ENCODE peak calls at places on chromosome 21, in five cellular contexts. T, C, P, Q and J are unnamed samples.

GRCh38 chr21:35737425-35737824 is 322.9 kb downstream of the SETD4 start:
- DNase-seq in T (no peak), C (no peak), P (no peak), Q (no peak), J (no peak)

GRCh38 chr21:32256873-32257620 is 21.8 kb downstream of the MIS18A start:
- DNase-seq in T (no peak), C (peak), P (no peak), Q (no peak), J (no peak)

GRCh38 chr21:33212159-33212851 is 17.4 kb upstream of the IFNAR2 start:
- DNase-seq in T (no peak), C (no peak), P (peak), Q (no peak), J (no peak)

GRCh38 chr21:27043377-27043776 is 76.5 kb upstream of the ADAMTS5 start:
- DNase-seq in T (no peak), C (no peak), P (no peak), Q (no peak), J (no peak)

GRCh38 chr21:41480086-41480690 is 27.8 kb downstream of the TMPRSS2 start:
- DNase-seq in T (no peak), C (no peak), P (no peak), Q (no peak), J (no peak)

GRCh38 chr21:33824156-33824941 is 91.3 kb downstream of the ATP5PO start:
- DNase-seq in T (no peak), C (no peak), P (no peak), Q (no peak), J (no peak)

GRCh38 chr21:25898671-25899070 is 163.9 kb downstream of the GABPA start:
- DNase-seq in T (no peak), C (no peak), P (no peak), Q (no peak), J (no peak)

GRCh38 chr21:32951041-32951440 is 74.7 kb upstream of the OLIG2 start:
- DNase-seq in T (no peak), C (no peak), P (no peak), Q (no peak), J (no peak)

GRCh38 chr21:26106562-26106961 is 64.0 kb downstream of the APP start:
- DNase-seq in T (no peak), C (no peak), P (no peak), Q (no peak), J (no peak)

GRCh38 chr21:31557421-31557955 is 102.0 kb upstream of the SOD1 start:
- DNase-seq in T (no peak), C (no peak), P (no peak), Q (no peak), J (no peak)

GRCh38 chr21:31235671-31236450 is 108.2 kb downstream of the TIAM1 start:
- DNase-seq in T (no peak), C (no peak), P (no peak), Q (no peak), J (no peak)

GRCh38 chr21:21137986-21138385 is 139.8 kb downstream of the NCAM2 start:
- DNase-seq in T (no peak), C (no peak), P (peak), Q (no peak), J (no peak)

DNA sequence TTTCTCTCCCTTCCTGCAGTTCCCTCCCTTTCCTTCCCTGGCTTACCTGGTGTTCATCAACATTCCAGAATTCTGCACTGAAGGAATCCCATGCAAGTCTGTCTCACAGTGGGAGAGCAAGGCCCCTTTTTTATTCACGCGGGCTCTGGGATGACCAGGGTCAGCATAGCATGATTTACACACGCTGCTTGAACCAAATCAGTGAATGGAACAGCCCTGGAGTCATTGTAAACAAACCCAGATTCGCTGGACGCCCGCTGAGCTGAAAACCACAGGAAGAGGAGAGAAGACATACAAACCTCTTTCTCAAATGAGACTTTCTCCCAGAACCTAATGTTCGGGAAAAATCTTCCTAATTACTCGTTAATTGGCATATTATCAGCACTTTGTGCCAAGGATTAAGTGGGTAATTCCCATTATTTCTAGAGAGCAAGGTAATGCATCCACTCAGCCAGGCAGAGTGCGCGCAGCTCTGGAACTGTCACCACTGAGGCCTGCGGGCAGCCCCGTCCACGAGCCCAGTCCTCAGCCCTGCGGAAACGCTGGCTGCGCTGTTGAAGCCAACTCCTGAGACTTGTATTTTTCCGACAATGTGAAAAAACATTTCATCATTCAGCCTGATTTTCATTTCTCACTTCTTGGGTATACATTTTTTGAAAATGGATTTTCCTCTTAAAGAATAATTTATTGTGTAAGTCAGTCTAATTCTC is 140.0 kb downstream of the ETS2 start:
- DNase-seq in T (peak), C (no peak), P (no peak), Q (no peak), J (no peak)
- TF ChIP-seq HDAC2 in T (peak), C (no peak), P (no peak), Q (no peak), J (no peak)

GRCh38 chr21:15164678-15165303 is 100.0 kb upstream of the NRIP1 start:
- DNase-seq in T (no peak), C (no peak), P (no peak), Q (peak), J (no peak)
- TF ChIP-seq HDAC2 in T (no peak), C (no peak), P (no peak), Q (no peak), J (no peak)

GRCh38 chr21:14926186-14926585 is 138.6 kb downstream of the NRIP1 start:
- DNase-seq in T (no peak), C (no peak), P (no peak), Q (no peak), J (no peak)
- TF ChIP-seq HDAC2 in T (no peak), C (no peak), P (no peak), Q (no peak), J (no peak)

GRCh38 chr21:45818904-45819285 is 162.7 kb upstream of the COL6A1 start:
- DNase-seq in T (no peak), C (peak), P (no peak), Q (peak), J (peak)
- TF ChIP-seq HDAC2 in T (no peak), C (no peak), P (no peak), Q (no peak), J (no peak)

DNA sequence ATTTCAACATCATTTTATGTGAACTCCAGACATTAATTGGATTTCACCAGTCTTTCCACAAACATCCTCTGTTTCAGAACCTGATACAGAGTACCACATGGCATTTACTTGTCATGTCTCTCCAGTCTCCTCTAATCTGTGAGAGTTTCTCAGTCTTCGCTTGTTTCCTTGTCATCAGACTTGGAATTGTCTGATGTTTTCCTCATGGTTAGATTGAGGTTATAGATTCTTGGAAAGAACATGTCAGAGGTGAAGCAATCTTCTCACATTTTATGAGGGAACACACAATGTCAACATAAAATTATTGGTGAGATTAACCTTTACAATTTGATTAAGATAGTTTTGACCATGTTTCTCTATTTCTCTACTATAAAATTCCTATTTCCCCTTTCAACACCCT is 74.9 kb upstream of the TMPRSS15 start:
- DNase-seq in T (no peak), C (no peak), P (no peak), Q (no peak), J (no peak)
- TF ChIP-seq HDAC2 in T (no peak), C (no peak), P (no peak), Q (no peak), J (no peak)

GRCh38 chr21:28419110-28419509 is 573.6 kb downstream of the LTN1 start:
- DNase-seq in T (no peak), C (no peak), P (no peak), Q (no peak), J (no peak)
- TF ChIP-seq HDAC2 in T (no peak), C (no peak), P (no peak), Q (no peak), J (no peak)

GRCh38 chr21:22536511-22536910 is 1538.3 kb downstream of the NCAM2 start:
- DNase-seq in T (no peak), C (no peak), P (peak), Q (no peak), J (no peak)
- TF ChIP-seq HDAC2 in T (no peak), C (no peak), P (no peak), Q (no peak), J (no peak)

DNA sequence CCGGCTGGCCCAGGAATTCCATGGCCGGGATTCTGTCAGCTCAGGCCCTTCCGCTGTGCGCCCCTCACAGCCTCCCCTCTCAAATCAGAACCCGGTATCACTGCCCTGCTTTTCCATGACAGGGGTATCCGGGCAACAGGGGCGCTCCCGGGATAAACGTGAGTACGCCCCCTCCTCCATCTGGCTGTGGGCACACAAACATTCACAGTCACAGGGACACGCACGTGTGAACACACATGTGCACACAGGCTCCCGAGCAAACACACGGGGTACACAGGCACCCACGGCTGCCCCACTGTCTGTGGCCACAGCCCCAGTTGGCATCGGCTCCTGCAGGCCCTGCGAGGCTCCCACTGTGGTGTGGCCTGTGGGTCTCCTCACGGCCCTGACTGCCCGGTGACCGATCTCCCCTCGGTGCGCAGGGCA is 16.7 kb downstream of the COL6A1 start:
- DNase-seq in T (no peak), C (no peak), P (no peak), Q (no peak), J (no peak)
- TF ChIP-seq HDAC2 in T (no peak), C (no peak), P (no peak), Q (no peak), J (no peak)

GRCh38 chr21:23801292-23801691 is 1806.0 kb downstream of the MRPL39 start:
- DNase-seq in T (no peak), C (no peak), P (no peak), Q (no peak), J (no peak)
- TF ChIP-seq HDAC2 in T (no peak), C (no peak), P (no peak), Q (no peak), J (no peak)

GRCh38 chr21:39353295-39353694 is 4.4 kb upstream of the HMGN1 start:
- DNase-seq in T (no peak), C (no peak), P (no peak), Q (no peak), J (no peak)
- TF ChIP-seq HDAC2 in T (no peak), C (no peak), P (no peak), Q (no peak), J (no peak)